ENCODE peak calls at places on chromosomes 12 and 14, in four cellular contexts. One of them, this sample, is unnamed. For H3K4me1, the result is how much of the 10 kb centered on the place peaks cover.

GRCh38 chr14:100192250-100192671 is 32.8 kb upstream of the DEGS2 start:
- DNase-seq in H1: no peak
- DNase-seq in HepG2: no peak
- DNase-seq in GM12878: no peak
- DNase-seq in this sample: no peak

GRCh38 chr14:46352876-46353275 is 298.7 kb downstream of the RPL10L start:
- DNase-seq in H1: no peak
- DNase-seq in GM12878: no peak
- DNase-seq in HepG2: no peak
- DNase-seq in this sample: no peak

GRCh38 chr12:69682136-69682755 is 16.9 kb downstream of the BEST3 start:
- DNase-seq in GM12878: no peak
- DNase-seq in H1: no peak
- DNase-seq in HepG2: no peak
- DNase-seq in this sample: no peak

GRCh38 chr14:25537846-25538455 is 488.0 kb upstream of the STXBP6 start:
- DNase-seq in HepG2: peak
- DNase-seq in H1: peak
- DNase-seq in GM12878: no peak
- DNase-seq in this sample: peak

GRCh38 chr12:94663702-94664101 is 13.3 kb upstream of the TMCC3 start:
- DNase-seq in H1: no peak
- DNase-seq in GM12878: no peak
- DNase-seq in HepG2: no peak
- DNase-seq in this sample: no peak

GRCh38 chr12:111748867-111749266 is 17.9 kb upstream of the ALDH2 start:
- DNase-seq in GM12878: no peak
- DNase-seq in HepG2: no peak
- DNase-seq in H1: no peak
- DNase-seq in this sample: no peak

GRCh38 chr14:103724116-103724515 is 8.5 kb downstream of the ZFYVE21 start:
- DNase-seq in HepG2: no peak
- DNase-seq in H1: no peak
- DNase-seq in GM12878: no peak
- DNase-seq in this sample: no peak

GRCh38 chr14:102828201-102828600 is 51.0 kb downstream of the TRAF3 start:
- DNase-seq in HepG2: no peak
- DNase-seq in H1: no peak
- DNase-seq in GM12878: no peak
- DNase-seq in this sample: no peak

GRCh38 chr12:106030210-106031175 is 108.3 kb downstream of the NUAK1 start:
- DNase-seq in HepG2: no peak
- DNase-seq in GM12878: no peak
- DNase-seq in H1: no peak
- DNase-seq in this sample: no peak

GRCh38 chr12:69951108-69951507 is 126.1 kb downstream of the MYRFL start:
- DNase-seq in H1: no peak
- DNase-seq in HepG2: no peak
- DNase-seq in GM12878: no peak
- DNase-seq in this sample: no peak

GRCh38 chr12:1532796-1533195 is 61.6 kb downstream of the FBXL14 start:
- DNase-seq in HepG2: no peak
- DNase-seq in GM12878: no peak
- DNase-seq in H1: no peak
- DNase-seq in this sample: no peak

GRCh38 chr12:48924617-48925217 is 575 bp downstream of the FKBP11 start:
- DNase-seq in GM12878: peak
- DNase-seq in HepG2: no peak
- DNase-seq in H1: peak
- DNase-seq in this sample: no peak

GRCh38 chr14:95304342-95304741 is 15.4 kb downstream of the CLMN start:
- DNase-seq in HepG2: no peak
- DNase-seq in H1: no peak
- DNase-seq in GM12878: no peak
- DNase-seq in this sample: no peak

GRCh38 chr14:24408764-24409163 is 10.0 kb downstream of the NYNRIN start:
- DNase-seq in H1: no peak
- DNase-seq in HepG2: no peak
- DNase-seq in GM12878: no peak
- DNase-seq in this sample: no peak

GRCh38 chr14:70822706-70823185 is 13.4 kb upstream of the MAP3K9 start:
- DNase-seq in GM12878: no peak
- DNase-seq in HepG2: no peak
- DNase-seq in H1: peak
- DNase-seq in this sample: peak

GRCh38 chr12:64673490-64674169 is 63.3 kb downstream of the RASSF3 start:
- DNase-seq in GM12878: no peak
- DNase-seq in H1: no peak
- DNase-seq in HepG2: peak
- DNase-seq in this sample: no peak

GRCh38 chr12:54040148-54040494 is 7.3 kb downstream of the HOXC5 start:
- DNase-seq in H1: no peak
- DNase-seq in HepG2: no peak
- DNase-seq in GM12878: no peak
- DNase-seq in this sample: no peak

GRCh38 chr12:54037360-54038259 is 4.8 kb downstream of the HOXC5 start:
- DNase-seq in GM12878: no peak
- DNase-seq in HepG2: no peak
- DNase-seq in H1: no peak
- DNase-seq in this sample: no peak

GRCh38 chr12:54039417-54040147 is 6.7 kb downstream of the HOXC5 start:
- DNase-seq in H1: no peak
- DNase-seq in HepG2: no peak
- DNase-seq in GM12878: no peak
- DNase-seq in this sample: no peak

GRCh38 chr12:54038260-54038759 is 5.5 kb downstream of the HOXC5 start:
- DNase-seq in H1: no peak
- DNase-seq in HepG2: no peak
- DNase-seq in GM12878: no peak
- DNase-seq in this sample: no peak

DNA sequence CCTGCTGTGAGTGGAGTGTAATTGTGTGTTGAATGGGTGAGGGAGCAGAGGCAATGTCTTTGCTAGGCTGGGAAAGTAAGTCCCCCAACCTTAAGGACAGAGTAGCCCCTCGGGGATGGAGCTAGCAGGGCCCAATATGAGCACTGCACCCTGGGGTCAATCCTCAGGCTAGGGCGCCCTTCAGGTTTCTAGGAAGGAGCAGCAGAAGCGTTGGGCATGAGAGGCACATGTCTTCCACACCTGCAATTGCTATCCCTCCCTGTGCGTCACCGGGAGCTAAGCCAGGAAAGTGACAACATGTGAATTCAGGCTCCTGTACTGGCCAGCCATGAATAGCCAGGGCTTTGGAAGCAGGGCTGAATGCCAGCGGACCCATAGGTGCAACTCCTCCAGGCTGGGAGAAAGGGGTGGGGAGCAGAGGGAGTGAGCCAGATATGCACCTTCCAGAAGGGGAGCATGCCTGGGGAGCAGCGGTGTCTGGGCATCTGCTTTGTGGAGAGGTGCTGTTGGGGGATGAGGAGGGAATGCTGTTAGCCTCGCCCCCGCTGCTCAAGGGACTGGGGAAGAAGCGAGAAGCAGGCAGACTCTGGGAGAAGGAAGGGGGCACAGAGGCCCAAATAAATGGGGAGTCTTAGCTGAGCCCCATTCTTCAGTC is 6.0 kb downstream of the HOXC5 start:
- DNase-seq in GM12878: no peak
- DNase-seq in H1: no peak
- DNase-seq in HepG2: no peak
- DNase-seq in this sample: no peak
- H3K4me1 ChIP-seq in GM12878: under half
- H3K4me1 ChIP-seq in H1: under half
- H3K4me1 ChIP-seq in HepG2: under half
- H3K4me1 ChIP-seq in this sample: under half

GRCh38 chr12:62712561-62712960 is 222.4 kb downstream of the PPM1H start:
- DNase-seq in H1: no peak
- DNase-seq in GM12878: no peak
- DNase-seq in HepG2: no peak
- DNase-seq in this sample: no peak
- TF ChIP-seq SUZ12 in H1: no peak
- TF ChIP-seq SUZ12 in GM12878: no peak
- TF ChIP-seq SUZ12 in HepG2: no peak
- TF ChIP-seq SUZ12 in this sample: no peak

GRCh38 chr12:12498210-12498609 is 64.5 kb downstream of the DUSP16 start:
- DNase-seq in HepG2: no peak
- DNase-seq in H1: no peak
- DNase-seq in GM12878: no peak
- DNase-seq in this sample: no peak
- H3K9ac ChIP-seq in HepG2: no peak
- H3K9ac ChIP-seq in H1: no peak
- H3K9ac ChIP-seq in GM12878: no peak
- H3K9ac ChIP-seq in this sample: no peak

DNA sequence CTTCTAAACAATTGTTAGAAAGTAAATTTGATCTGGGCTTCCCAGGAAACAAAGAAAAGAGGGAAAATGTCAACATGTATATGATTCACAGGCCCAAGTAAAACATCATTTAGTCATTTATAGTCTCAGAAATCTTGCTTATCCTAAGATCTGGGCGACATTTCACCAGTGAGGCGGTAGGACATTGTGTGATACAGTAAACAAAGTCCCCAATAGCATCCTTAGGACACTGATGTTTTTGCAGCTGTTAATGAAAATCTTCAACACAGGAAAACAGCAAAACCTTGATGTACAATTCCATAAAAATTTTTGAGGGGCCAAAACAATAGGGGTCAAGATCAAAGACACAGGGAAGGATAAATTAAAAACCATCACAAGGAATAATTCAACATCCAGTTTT is 20.2 kb downstream of the LMO3 start:
- DNase-seq in H1: no peak
- DNase-seq in GM12878: no peak
- DNase-seq in HepG2: no peak
- DNase-seq in this sample: no peak
- H3K4me1 ChIP-seq in H1: under half
- H3K4me1 ChIP-seq in GM12878: under half
- H3K4me1 ChIP-seq in HepG2: under half
- H3K4me1 ChIP-seq in this sample: under half

DNA sequence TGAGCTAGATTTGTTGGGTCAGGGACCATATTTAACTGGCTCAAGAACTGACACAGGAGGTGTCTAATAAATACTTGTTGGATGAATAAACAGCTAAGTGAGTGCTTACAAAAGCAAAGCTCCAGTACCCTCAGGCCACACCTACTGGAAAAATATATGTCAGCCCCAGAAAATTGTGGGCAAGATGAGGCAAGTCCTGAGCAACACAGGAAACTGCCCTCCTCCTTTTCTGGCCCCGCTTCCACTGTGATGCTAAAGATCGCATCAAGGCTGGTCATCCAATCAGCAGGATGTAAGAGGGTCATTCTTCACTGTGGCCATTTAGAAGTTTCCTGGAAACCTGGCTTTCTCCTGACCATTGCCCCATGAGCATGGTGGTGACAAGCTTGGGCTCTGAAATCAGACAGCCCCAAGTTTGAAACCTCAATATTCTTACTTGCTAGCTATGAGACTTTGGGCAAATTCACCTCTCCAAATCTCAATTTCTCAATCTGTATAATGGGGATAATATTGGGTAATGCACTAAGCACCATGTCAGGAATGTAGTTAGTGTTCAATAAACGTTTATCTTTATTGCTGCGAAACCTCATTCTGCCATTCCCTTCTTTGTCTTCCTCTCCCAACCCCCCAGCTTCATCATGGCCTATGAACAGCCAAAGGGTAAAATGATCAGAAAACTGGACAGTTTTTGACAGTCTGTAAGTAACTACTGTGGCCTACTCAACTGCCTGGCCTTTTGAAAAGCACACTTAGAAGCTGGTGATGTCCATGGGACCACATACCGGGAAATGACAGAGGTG is 139.3 kb upstream of the PZP start:
- DNase-seq in GM12878: no peak
- DNase-seq in H1: no peak
- DNase-seq in HepG2: no peak
- DNase-seq in this sample: no peak
- TF ChIP-seq SUZ12 in GM12878: no peak
- TF ChIP-seq SUZ12 in H1: no peak
- TF ChIP-seq SUZ12 in HepG2: no peak
- TF ChIP-seq SUZ12 in this sample: no peak

This sample was measured in NT2/D1.